ENCODE peak calls at places on chromosomes 1 and 21, in five cellular contexts. One of them, this sample, is unnamed.

GRCh38 chr1:115829947-115830346 is 11.0 kb downstream of the NHLH2 start:
- DNase-seq in cardiac muscle cell: no peak
- DNase-seq in fibroblast of pulmonary artery: no peak
- DNase-seq in psoas muscle: no peak
- DNase-seq in effector memory CD4-positive, alpha-beta T cell: no peak
- DNase-seq in this sample: no peak

GRCh38 chr1:162541619-162542141 is 19.8 kb upstream of the UAP1 start:
- DNase-seq in cardiac muscle cell: no peak
- DNase-seq in fibroblast of pulmonary artery: peak
- DNase-seq in psoas muscle: no peak
- DNase-seq in effector memory CD4-positive, alpha-beta T cell: no peak
- DNase-seq in this sample: peak

GRCh38 chr1:172357753-172358152 is 62.7 kb upstream of the C1orf105 start:
- DNase-seq in cardiac muscle cell: no peak
- DNase-seq in fibroblast of pulmonary artery: no peak
- DNase-seq in psoas muscle: no peak
- DNase-seq in effector memory CD4-positive, alpha-beta T cell: no peak
- DNase-seq in this sample: no peak

GRCh38 chr1:160158031-160158430 is 6.6 kb downstream of the ATP1A4 start:
- DNase-seq in cardiac muscle cell: no peak
- DNase-seq in fibroblast of pulmonary artery: no peak
- DNase-seq in psoas muscle: no peak
- DNase-seq in effector memory CD4-positive, alpha-beta T cell: no peak
- DNase-seq in this sample: peak

GRCh38 chr1:76868154-76868882 is 1.0 kb downstream of the ST6GALNAC5 start:
- DNase-seq in cardiac muscle cell: peak
- DNase-seq in fibroblast of pulmonary artery: peak
- DNase-seq in psoas muscle: peak
- DNase-seq in effector memory CD4-positive, alpha-beta T cell: no peak
- DNase-seq in this sample: no peak

GRCh38 chr1:37152491-37152890 is 118.2 kb upstream of the GRIK3 start:
- DNase-seq in cardiac muscle cell: no peak
- DNase-seq in fibroblast of pulmonary artery: no peak
- DNase-seq in psoas muscle: peak
- DNase-seq in effector memory CD4-positive, alpha-beta T cell: no peak
- DNase-seq in this sample: no peak

GRCh38 chr1:218344814-218345672 is at the start of gene TGFB2:
- DNase-seq in cardiac muscle cell: peak
- DNase-seq in fibroblast of pulmonary artery: peak
- DNase-seq in psoas muscle: peak
- DNase-seq in effector memory CD4-positive, alpha-beta T cell: no peak
- DNase-seq in this sample: peak

GRCh38 chr1:170583186-170583585 is 51.2 kb downstream of the GORAB start:
- DNase-seq in cardiac muscle cell: no peak
- DNase-seq in fibroblast of pulmonary artery: no peak
- DNase-seq in psoas muscle: no peak
- DNase-seq in effector memory CD4-positive, alpha-beta T cell: no peak
- DNase-seq in this sample: no peak

GRCh38 chr1:180609643-180610555 is 21.9 kb upstream of the XPR1 start:
- DNase-seq in cardiac muscle cell: no peak
- DNase-seq in fibroblast of pulmonary artery: peak
- DNase-seq in psoas muscle: peak
- DNase-seq in effector memory CD4-positive, alpha-beta T cell: no peak
- DNase-seq in this sample: no peak

GRCh38 chr1:86395771-86396502 is at the start of gene ODF2L:
- DNase-seq in cardiac muscle cell: peak
- DNase-seq in fibroblast of pulmonary artery: peak
- DNase-seq in psoas muscle: peak
- DNase-seq in effector memory CD4-positive, alpha-beta T cell: peak
- DNase-seq in this sample: peak

GRCh38 chr1:6440198-6441126 is 15.9 kb downstream of the ESPN start:
- DNase-seq in cardiac muscle cell: peak
- DNase-seq in fibroblast of pulmonary artery: no peak
- DNase-seq in psoas muscle: no peak
- DNase-seq in effector memory CD4-positive, alpha-beta T cell: peak
- DNase-seq in this sample: no peak

GRCh38 chr1:2287649-2288048 is 59.5 kb downstream of the SKI start:
- DNase-seq in cardiac muscle cell: no peak
- DNase-seq in fibroblast of pulmonary artery: no peak
- DNase-seq in psoas muscle: no peak
- DNase-seq in effector memory CD4-positive, alpha-beta T cell: no peak
- DNase-seq in this sample: no peak

GRCh38 chr1:62076286-62076685 is 118.4 kb upstream of the L1TD1 start:
- DNase-seq in cardiac muscle cell: no peak
- DNase-seq in fibroblast of pulmonary artery: peak
- DNase-seq in psoas muscle: no peak
- DNase-seq in effector memory CD4-positive, alpha-beta T cell: no peak
- DNase-seq in this sample: no peak

GRCh38 chr1:237867380-237867888 is 23.3 kb downstream of the ZP4 start:
- DNase-seq in cardiac muscle cell: no peak
- DNase-seq in fibroblast of pulmonary artery: no peak
- DNase-seq in psoas muscle: no peak
- DNase-seq in effector memory CD4-positive, alpha-beta T cell: no peak
- DNase-seq in this sample: no peak

GRCh38 chr21:42411197-42411869 is 7.6 kb downstream of the UBASH3A start:
- DNase-seq in cardiac muscle cell: no peak
- DNase-seq in fibroblast of pulmonary artery: no peak
- DNase-seq in psoas muscle: no peak
- DNase-seq in effector memory CD4-positive, alpha-beta T cell: no peak
- DNase-seq in this sample: no peak

GRCh38 chr1:101235696-101236545 is 898 bp upstream of the S1PR1 start:
- DNase-seq in cardiac muscle cell: peak
- DNase-seq in fibroblast of pulmonary artery: peak
- DNase-seq in psoas muscle: peak
- DNase-seq in effector memory CD4-positive, alpha-beta T cell: peak
- DNase-seq in this sample: no peak

GRCh38 chr1:112971006-112971405 is 15.0 kb upstream of the SLC16A1 start:
- DNase-seq in cardiac muscle cell: no peak
- DNase-seq in fibroblast of pulmonary artery: no peak
- DNase-seq in psoas muscle: no peak
- DNase-seq in effector memory CD4-positive, alpha-beta T cell: no peak
- DNase-seq in this sample: no peak

GRCh38 chr1:165259236-165259635 is 97.3 kb downstream of the LMX1A start:
- DNase-seq in cardiac muscle cell: no peak
- DNase-seq in fibroblast of pulmonary artery: no peak
- DNase-seq in psoas muscle: no peak
- DNase-seq in effector memory CD4-positive, alpha-beta T cell: no peak
- DNase-seq in this sample: no peak

GRCh38 chr1:70487910-70488665 is 77.0 kb downstream of the CTH start:
- DNase-seq in cardiac muscle cell: peak
- DNase-seq in fibroblast of pulmonary artery: peak
- DNase-seq in psoas muscle: no peak
- DNase-seq in effector memory CD4-positive, alpha-beta T cell: no peak
- DNase-seq in this sample: no peak

GRCh38 chr1:172165403-172165802 is 255.1 kb upstream of the C1orf105 start:
- DNase-seq in cardiac muscle cell: no peak
- DNase-seq in fibroblast of pulmonary artery: no peak
- DNase-seq in psoas muscle: no peak
- DNase-seq in effector memory CD4-positive, alpha-beta T cell: no peak
- DNase-seq in this sample: no peak

GRCh38 chr1:64744492-64745180 is at the start of gene RAVER2:
- DNase-seq in cardiac muscle cell: peak
- DNase-seq in fibroblast of pulmonary artery: peak
- DNase-seq in psoas muscle: peak
- DNase-seq in effector memory CD4-positive, alpha-beta T cell: peak
- DNase-seq in this sample: peak

GRCh38 chr21:29436143-29436542 is 137.4 kb downstream of the BACH1 start:
- DNase-seq in cardiac muscle cell: no peak
- DNase-seq in fibroblast of pulmonary artery: peak
- DNase-seq in psoas muscle: no peak
- DNase-seq in effector memory CD4-positive, alpha-beta T cell: peak
- DNase-seq in this sample: no peak

GRCh38 chr21:43331962-43332458 is 94.9 kb downstream of the SIK1 start:
- DNase-seq in cardiac muscle cell: no peak
- DNase-seq in fibroblast of pulmonary artery: peak
- DNase-seq in psoas muscle: peak
- DNase-seq in effector memory CD4-positive, alpha-beta T cell: no peak
- DNase-seq in this sample: no peak

GRCh38 chr1:216075339-216075738 is 347.9 kb downstream of the USH2A start:
- DNase-seq in cardiac muscle cell: no peak
- DNase-seq in fibroblast of pulmonary artery: no peak
- DNase-seq in psoas muscle: no peak
- DNase-seq in effector memory CD4-positive, alpha-beta T cell: no peak
- DNase-seq in this sample: no peak

GRCh38 chr1:225754940-225755635 is 22.5 kb upstream of the SRP9 start:
- DNase-seq in cardiac muscle cell: no peak
- DNase-seq in fibroblast of pulmonary artery: peak
- DNase-seq in psoas muscle: no peak
- DNase-seq in effector memory CD4-positive, alpha-beta T cell: no peak
- DNase-seq in this sample: no peak

GRCh38 chr1:2234762-2235113 is 6.6 kb downstream of the SKI start:
- DNase-seq in cardiac muscle cell: no peak
- DNase-seq in fibroblast of pulmonary artery: no peak
- DNase-seq in psoas muscle: no peak
- DNase-seq in effector memory CD4-positive, alpha-beta T cell: no peak
- DNase-seq in this sample: peak

GRCh38 chr1:77489910-77490309 is 192.5 kb downstream of the ZZZ3 start:
- DNase-seq in cardiac muscle cell: no peak
- DNase-seq in fibroblast of pulmonary artery: peak
- DNase-seq in psoas muscle: no peak
- DNase-seq in effector memory CD4-positive, alpha-beta T cell: no peak
- DNase-seq in this sample: no peak

GRCh38 chr1:151133339-151133761 is 13.1 kb downstream of the SEMA6C start:
- DNase-seq in cardiac muscle cell: no peak
- DNase-seq in fibroblast of pulmonary artery: peak
- DNase-seq in psoas muscle: no peak
- DNase-seq in effector memory CD4-positive, alpha-beta T cell: no peak
- DNase-seq in this sample: no peak

GRCh38 chr1:246923900-246924299 is 7.8 kb downstream of the AHCTF1 start:
- DNase-seq in cardiac muscle cell: no peak
- DNase-seq in fibroblast of pulmonary artery: no peak
- DNase-seq in psoas muscle: no peak
- DNase-seq in effector memory CD4-positive, alpha-beta T cell: no peak
- DNase-seq in this sample: no peak

GRCh38 chr1:163561570-163562295 is 240.0 kb downstream of the NUF2 start:
- DNase-seq in cardiac muscle cell: peak
- DNase-seq in fibroblast of pulmonary artery: peak
- DNase-seq in psoas muscle: no peak
- DNase-seq in effector memory CD4-positive, alpha-beta T cell: no peak
- DNase-seq in this sample: no peak

GRCh38 chr1:87058343-87058649 is 143.9 kb downstream of the HS2ST1 start:
- DNase-seq in cardiac muscle cell: no peak
- DNase-seq in fibroblast of pulmonary artery: no peak
- DNase-seq in psoas muscle: no peak
- DNase-seq in effector memory CD4-positive, alpha-beta T cell: no peak
- DNase-seq in this sample: no peak

GRCh38 chr1:6991271-6991670 is 206.0 kb downstream of the CAMTA1 start:
- DNase-seq in cardiac muscle cell: no peak
- DNase-seq in fibroblast of pulmonary artery: peak
- DNase-seq in psoas muscle: no peak
- DNase-seq in effector memory CD4-positive, alpha-beta T cell: no peak
- DNase-seq in this sample: no peak

GRCh38 chr1:2213576-2214505 is 14.3 kb upstream of the SKI start:
- DNase-seq in cardiac muscle cell: no peak
- DNase-seq in fibroblast of pulmonary artery: peak
- DNase-seq in psoas muscle: peak
- DNase-seq in effector memory CD4-positive, alpha-beta T cell: no peak
- DNase-seq in this sample: peak

GRCh38 chr1:110310300-110310699 is 28.9 kb upstream of the RBM15 start:
- DNase-seq in cardiac muscle cell: no peak
- DNase-seq in fibroblast of pulmonary artery: no peak
- DNase-seq in psoas muscle: no peak
- DNase-seq in effector memory CD4-positive, alpha-beta T cell: no peak
- DNase-seq in this sample: no peak

GRCh38 chr1:39692152-39693064 is 1.2 kb upstream of the HPCAL4 start:
- DNase-seq in cardiac muscle cell: no peak
- DNase-seq in fibroblast of pulmonary artery: no peak
- DNase-seq in psoas muscle: no peak
- DNase-seq in effector memory CD4-positive, alpha-beta T cell: peak
- DNase-seq in this sample: no peak
- H3K4me3 ChIP-seq in cardiac muscle cell: peak
- H3K4me3 ChIP-seq in fibroblast of pulmonary artery: no peak
- H3K4me3 ChIP-seq in psoas muscle: peak
- H3K4me3 ChIP-seq in effector memory CD4-positive, alpha-beta T cell: peak
- H3K4me3 ChIP-seq in this sample: peak

DNA sequence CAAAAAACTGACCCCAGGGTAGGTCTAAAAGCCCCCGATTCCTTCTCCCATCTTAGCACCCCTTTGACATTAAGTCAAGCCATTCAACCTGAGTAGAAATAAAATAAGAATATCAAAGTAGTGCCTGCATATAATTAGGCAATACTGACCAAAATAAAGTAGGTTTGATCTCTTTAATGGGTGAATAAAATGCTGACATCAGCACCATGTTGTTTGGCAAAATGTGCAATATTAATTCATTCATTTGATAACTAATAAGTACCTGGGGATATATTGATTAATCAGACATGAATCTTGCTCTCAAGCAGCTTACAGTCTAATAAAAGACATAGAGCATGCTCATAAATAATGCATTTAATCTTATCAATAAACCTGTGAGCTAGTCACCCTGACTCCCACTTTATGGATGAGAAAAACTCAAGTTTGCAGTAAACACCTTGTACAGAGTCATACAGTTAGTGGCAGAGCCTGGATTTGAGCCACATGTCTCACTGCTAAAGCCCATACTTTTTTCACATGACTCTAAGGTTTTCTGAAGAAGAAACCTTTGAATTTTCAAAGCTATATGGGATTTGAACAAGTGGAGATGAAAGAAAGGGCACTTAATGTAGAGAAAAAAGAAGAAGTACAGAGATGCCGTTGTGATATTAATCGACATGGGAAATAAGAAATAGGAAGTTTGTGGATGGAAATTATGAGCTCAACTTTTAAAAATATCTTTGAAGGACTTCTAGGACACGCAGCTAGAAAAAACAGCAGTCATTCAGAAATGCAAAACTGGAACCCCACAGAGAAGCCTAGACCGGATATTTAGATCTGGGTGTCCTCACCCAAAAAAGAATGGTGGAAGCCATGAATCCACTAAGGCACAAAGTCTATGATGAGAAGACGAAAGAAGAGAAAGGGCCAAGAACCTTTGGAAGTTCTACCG is 183.9 kb downstream of the TOMM20 start:
- DNase-seq in cardiac muscle cell: no peak
- DNase-seq in fibroblast of pulmonary artery: no peak
- DNase-seq in psoas muscle: no peak
- DNase-seq in effector memory CD4-positive, alpha-beta T cell: no peak
- DNase-seq in this sample: no peak
- H3K4me3 ChIP-seq in cardiac muscle cell: no peak
- H3K4me3 ChIP-seq in fibroblast of pulmonary artery: no peak
- H3K4me3 ChIP-seq in psoas muscle: no peak
- H3K4me3 ChIP-seq in effector memory CD4-positive, alpha-beta T cell: no peak
- H3K4me3 ChIP-seq in this sample: no peak

DNA sequence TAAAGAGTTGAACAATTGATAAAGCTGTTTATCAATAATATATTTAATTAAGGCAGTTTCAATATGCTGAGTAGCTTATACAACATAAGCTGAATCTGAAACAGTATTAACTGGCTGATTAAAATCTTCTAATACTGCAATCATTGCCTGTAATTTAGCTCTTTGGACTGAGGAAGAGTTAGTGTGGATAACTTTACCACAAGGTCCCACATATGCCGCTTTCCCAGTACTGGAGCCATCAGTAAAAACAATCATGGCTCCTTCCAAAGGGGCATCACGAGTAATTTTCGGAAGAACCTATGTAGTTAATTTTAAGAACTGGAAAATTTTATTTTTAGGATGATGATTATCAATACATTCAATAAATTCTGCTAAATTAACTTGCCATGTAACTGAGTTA is 6.7 kb downstream of the DAP3 start:
- DNase-seq in cardiac muscle cell: no peak
- DNase-seq in fibroblast of pulmonary artery: no peak
- DNase-seq in psoas muscle: no peak
- DNase-seq in effector memory CD4-positive, alpha-beta T cell: no peak
- DNase-seq in this sample: no peak
- H3K4me3 ChIP-seq in cardiac muscle cell: no peak
- H3K4me3 ChIP-seq in fibroblast of pulmonary artery: no peak
- H3K4me3 ChIP-seq in psoas muscle: no peak
- H3K4me3 ChIP-seq in effector memory CD4-positive, alpha-beta T cell: no peak
- H3K4me3 ChIP-seq in this sample: no peak

GRCh38 chr1:118842462-118843201 is 145.5 kb downstream of the TBX15 start:
- DNase-seq in cardiac muscle cell: peak
- DNase-seq in fibroblast of pulmonary artery: no peak
- DNase-seq in psoas muscle: no peak
- DNase-seq in effector memory CD4-positive, alpha-beta T cell: no peak
- DNase-seq in this sample: no peak
- H3K4me3 ChIP-seq in cardiac muscle cell: no peak
- H3K4me3 ChIP-seq in fibroblast of pulmonary artery: no peak
- H3K4me3 ChIP-seq in psoas muscle: no peak
- H3K4me3 ChIP-seq in effector memory CD4-positive, alpha-beta T cell: no peak
- H3K4me3 ChIP-seq in this sample: no peak